ENCODE peak calls at places on chromosomes 6 and 20, in six cellular contexts. M, E, T, N, Z and C are unnamed samples.

GRCh38 chr6:166738778-166739654 is 112.0 kb upstream of the RPS6KA2 start:
- DNase-seq in N (no peak), M (no peak), T (no peak), Z (no peak), E (no peak), C (no peak)

GRCh38 chr20:4488407-4489339 is 233.0 kb upstream of the PRND start:
- DNase-seq in E (no peak), Z (no peak), T (no peak), M (peak), N (no peak), C (no peak)

GRCh38 chr6:52596371-52597028 is 19.6 kb upstream of the TRAM2 start:
- DNase-seq in T (no peak), N (no peak), E (no peak), Z (peak), M (no peak), C (no peak)

GRCh38 chr20:32510601-32511357 is 74.4 kb downstream of the NOL4L start:
- DNase-seq in Z (no peak), T (no peak), M (no peak), E (peak), N (no peak), C (no peak)

GRCh38 chr6:129186988-129187387 is 304.1 kb downstream of the LAMA2 start:
- DNase-seq in N (peak), Z (peak), E (no peak), M (no peak), T (no peak), C (no peak)

GRCh38 chr20:14453259-14453658 is 115.8 kb upstream of the FLRT3 start:
- DNase-seq in M (no peak), E (no peak), N (no peak), Z (no peak), T (no peak), C (no peak)

GRCh38 chr20:4819901-4820300 is 98.2 kb downstream of the PRND start:
- DNase-seq in M (no peak), Z (no peak), T (peak), N (no peak), E (no peak), C (no peak)

GRCh38 chr6:150492507-150492906 is 107.2 kb upstream of the PLEKHG1 start:
- DNase-seq in M (no peak), T (no peak), Z (peak), N (peak), E (no peak), C (no peak)

GRCh38 chr6:92538296-92538695 is 881.1 kb downstream of the EPHA7 start:
- DNase-seq in T (no peak), N (no peak), E (no peak), Z (no peak), M (no peak), C (no peak)

GRCh38 chr6:105273589-105273988 is 93.8 kb upstream of the POPDC3 start:
- DNase-seq in N (no peak), E (peak), M (no peak), Z (no peak), T (no peak), C (no peak)

GRCh38 chr6:43924222-43924702 is 154.3 kb downstream of the VEGFA start:
- DNase-seq in T (peak), Z (peak), N (no peak), E (no peak), M (no peak), C (no peak)

GRCh38 chr6:8017276-8017701 is 46.9 kb downstream of the BLOC1S5 start:
- DNase-seq in Z (no peak), E (no peak), N (no peak), M (no peak), T (no peak), C (no peak)

GRCh38 chr6:47278545-47278944 is 31.2 kb downstream of the TNFRSF21 start:
- DNase-seq in Z (peak), N (no peak), E (no peak), M (peak), T (no peak), C (no peak)

GRCh38 chr6:3293271-3294155 is 34.8 kb downstream of the PSMG4 start:
- DNase-seq in T (peak), M (no peak), Z (no peak), N (no peak), E (no peak), C (no peak)

GRCh38 chr6:88730602-88731001 is 232.8 kb downstream of the RNGTT start:
- DNase-seq in T (no peak), E (no peak), N (no peak), Z (no peak), M (no peak), C (no peak)

GRCh38 chr6:157161912-157162311 is 161.4 kb downstream of the TMEM242 start:
- DNase-seq in N (no peak), Z (no peak), E (no peak), T (no peak), M (no peak), C (no peak)

GRCh38 chr6:91633374-91634184 is 1046.7 kb upstream of the MAP3K7 start:
- DNase-seq in N (no peak), M (no peak), Z (no peak), E (no peak), T (no peak), C (no peak)

GRCh38 chr6:6699741-6700367 is 111.3 kb downstream of the LY86 start:
- DNase-seq in Z (peak), T (peak), M (peak), N (peak), E (no peak), C (no peak)

GRCh38 chr6:28618889-28619555 is 93.3 kb downstream of the GPX5 start:
- DNase-seq in M (no peak), N (no peak), T (no peak), E (no peak), Z (no peak), C (no peak)

GRCh38 chr20:60786686-60787217 is 465.3 kb upstream of the CDH4 start:
- DNase-seq in T (no peak), M (no peak), N (no peak), E (no peak), Z (no peak), C (no peak)

GRCh38 chr6:138461647-138462046 is 37.6 kb downstream of the NHSL1 start:
- DNase-seq in M (no peak), N (no peak), Z (no peak), T (no peak), E (no peak), C (no peak)

GRCh38 chr6:63346217-63346834 is 26.5 kb upstream of the LGSN start:
- DNase-seq in E (no peak), T (no peak), M (no peak), N (no peak), Z (no peak), C (no peak)

GRCh38 chr6:138105446-138105845 is 1.8 kb downstream of the PERP start:
- DNase-seq in M (no peak), Z (no peak), N (no peak), E (no peak), T (no peak), C (no peak)

GRCh38 chr6:55088896-55089295 is 85.4 kb upstream of the HCRTR2 start:
- DNase-seq in T (no peak), M (no peak), Z (no peak), N (no peak), E (no peak), C (no peak)

GRCh38 chr6:93389192-93389591 is 30.2 kb downstream of the EPHA7 start:
- DNase-seq in M (no peak), E (no peak), T (no peak), N (no peak), Z (no peak), C (no peak)

GRCh38 chr6:121439456-121440250 is 4.2 kb downstream of the GJA1 start:
- DNase-seq in T (no peak), Z (no peak), N (no peak), M (no peak), E (no peak), C (no peak)

GRCh38 chr6:45822269-45822812 is 193.3 kb downstream of the CLIC5 start:
- DNase-seq in Z (peak), T (no peak), N (no peak), E (no peak), M (no peak), C (no peak)

GRCh38 chr6:163706688-163707087 is 292.2 kb downstream of the QKI start:
- DNase-seq in Z (no peak), E (no peak), M (no peak), T (no peak), N (no peak), C (no peak)

GRCh38 chr6:20875369-20875963 is 341.2 kb downstream of the CDKAL1 start:
- DNase-seq in M (peak), N (no peak), T (no peak), Z (peak), E (peak), C (no peak)

GRCh38 chr6:79466222-79466834 is 70.9 kb downstream of the LCA5 start:
- DNase-seq in Z (peak), E (no peak), N (peak), M (no peak), T (no peak), C (peak)

GRCh38 chr20:9408422-9409300 is 105.7 kb upstream of the LAMP5 start:
- DNase-seq in T (no peak), E (no peak), N (no peak), Z (no peak), M (no peak), C (no peak)

GRCh38 chr6:81937296-81937937 is 184.9 kb upstream of the TENT5A start:
- DNase-seq in T (no peak), N (peak), Z (no peak), M (no peak), E (no peak), C (no peak)

GRCh38 chr6:154267508-154268106 is 89.0 kb downstream of the IPCEF1 start:
- DNase-seq in E (no peak), M (no peak), T (no peak), Z (no peak), N (no peak), C (no peak)

GRCh38 chr6:123830110-123830509 is 26.4 kb downstream of the NKAIN2 start:
- DNase-seq in Z (no peak), E (no peak), N (no peak), T (no peak), M (no peak), C (no peak)

GRCh38 chr6:168334072-168334471 is 14.5 kb upstream of the DACT2 start:
- DNase-seq in N (no peak), Z (no peak), E (no peak), T (no peak), M (no peak), C (no peak)

GRCh38 chr6:31158140-31158862 is at the start of gene TCF19:
- DNase-seq in T (peak), E (peak), N (peak), Z (peak), M (peak), C (peak)

GRCh38 chr6:20699402-20699801 is 165.1 kb downstream of the CDKAL1 start:
- DNase-seq in T (no peak), N (no peak), Z (no peak), M (no peak), E (no peak), C (no peak)

GRCh38 chr6:20386218-20386617 is 15.5 kb upstream of the E2F3 start:
- DNase-seq in Z (no peak), N (no peak), E (no peak), T (no peak), M (no peak), C (no peak)

GRCh38 chr6:157952751-157953479 is 28.7 kb upstream of the SYNJ2 start:
- DNase-seq in T (no peak), N (no peak), M (no peak), E (no peak), Z (no peak), C (no peak)

GRCh38 chr6:43707269-43707668 is 19.7 kb upstream of the MRPS18A start:
- DNase-seq in M (no peak), Z (no peak), N (no peak), T (no peak), E (no peak), C (no peak)

DNA sequence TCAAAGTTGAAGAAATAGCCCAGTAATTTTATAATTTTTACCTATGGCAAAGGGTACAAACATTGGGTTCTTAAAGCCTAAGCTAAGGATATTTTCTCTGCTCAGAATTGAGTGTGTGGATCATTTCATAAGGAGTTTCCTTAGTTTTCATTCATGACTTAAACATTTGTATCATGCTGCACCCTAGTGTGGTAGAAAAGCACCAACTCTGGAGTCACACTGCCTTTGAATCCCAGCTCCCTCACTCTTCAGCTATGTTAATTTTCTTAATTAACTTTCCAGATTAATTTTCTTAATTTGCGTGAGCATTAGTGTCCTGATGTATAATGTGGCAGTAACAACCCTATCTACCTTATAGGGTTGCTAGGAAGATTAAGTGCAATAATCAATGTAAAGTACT is 31.4 kb downstream of the DSE start:
- DNase-seq in M (no peak), E (no peak), T (no peak), Z (no peak), N (no peak), C (no peak)
- TF ChIP-seq CTCF in M (no peak), E (no peak), T (no peak), Z (no peak), N (no peak), C (peak)

DNA sequence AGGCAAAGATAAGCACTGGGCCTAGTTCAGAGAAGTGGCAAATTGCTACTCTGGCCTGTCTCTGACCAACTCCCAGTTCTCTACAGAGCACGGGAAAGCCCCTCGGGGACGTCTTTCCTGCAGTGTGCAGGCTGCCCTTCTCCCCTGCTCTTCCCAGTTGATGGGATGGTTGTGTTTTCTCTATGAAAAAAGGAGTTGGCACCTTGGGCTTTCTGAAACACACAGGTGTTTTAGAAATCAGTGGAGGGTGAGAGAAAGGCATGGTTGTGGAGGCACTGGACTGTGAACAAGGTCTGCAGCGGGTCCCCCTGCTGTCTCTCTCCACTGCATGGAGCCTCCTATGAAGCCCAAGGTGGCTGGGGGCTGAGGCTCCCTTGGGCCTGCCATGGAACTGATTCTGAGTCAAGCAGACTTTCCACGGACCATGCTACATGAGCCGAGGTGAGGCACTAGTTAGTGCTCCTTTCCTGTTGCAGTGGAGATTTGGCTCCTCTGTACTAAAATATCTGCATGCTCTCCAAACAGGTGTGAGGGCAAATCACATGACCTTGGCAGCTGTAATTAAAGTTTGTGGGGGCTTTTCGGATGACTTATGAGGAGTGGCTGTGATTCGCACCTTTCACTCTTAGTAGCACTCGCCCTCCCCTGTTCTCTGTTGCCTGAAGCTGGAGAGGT is 16.3 kb downstream of the GTSF1L start:
- DNase-seq in M (no peak), N (no peak), E (no peak), T (no peak), Z (no peak), C (peak)
- TF ChIP-seq CTCF in M (no peak), N (no peak), E (no peak), T (no peak), Z (no peak), C (no peak)

DNA sequence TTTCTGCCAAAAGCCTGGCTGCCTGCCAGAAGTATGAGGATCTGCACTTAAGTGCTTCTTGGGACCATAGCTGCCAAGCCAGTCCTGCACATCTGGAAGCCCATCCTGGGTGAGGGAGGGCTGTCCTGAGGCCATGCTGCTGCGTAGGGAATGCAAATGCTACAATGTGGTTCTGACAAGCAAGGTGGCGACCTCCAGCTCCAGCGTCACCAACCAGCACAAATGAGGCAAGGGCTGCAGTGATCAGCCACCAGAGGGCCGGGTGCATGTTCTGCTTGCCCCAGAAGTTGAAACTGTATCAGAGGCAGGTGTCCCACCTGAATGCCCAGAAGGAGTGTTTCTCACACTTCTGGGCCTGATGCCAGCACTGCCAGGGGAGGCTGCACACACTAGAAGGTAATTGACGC is 99.1 kb upstream of the KCNQ5 start:
- DNase-seq in M (no peak), Z (peak), T (no peak), E (peak), N (no peak), C (no peak)
- TF ChIP-seq CTCF in M (no peak), Z (peak), T (no peak), E (peak), N (peak), C (peak)

GRCh38 chr6:70566751-70567382 is at the start of gene SDHAF4:
- DNase-seq in Z (peak), T (peak), N (peak), E (peak), M (peak), C (peak)
- TF ChIP-seq CTCF in Z (no peak), T (no peak), N (no peak), E (no peak), M (peak), C (no peak)

GRCh38 chr6:25469797-25470388 is 182.1 kb upstream of the SCGN start:
- DNase-seq in N (no peak), T (no peak), Z (no peak), M (no peak), E (no peak), C (no peak)
- TF ChIP-seq CTCF in N (peak), T (peak), Z (no peak), M (peak), E (peak), C (no peak)

GRCh38 chr6:29720863-29721262 is 2.4 kb upstream of the HLA-F start:
- DNase-seq in N (peak), M (no peak), T (no peak), E (no peak), Z (no peak), C (no peak)
- TF ChIP-seq CTCF in N (peak), M (no peak), T (no peak), E (no peak), Z (no peak), C (peak)

DNA sequence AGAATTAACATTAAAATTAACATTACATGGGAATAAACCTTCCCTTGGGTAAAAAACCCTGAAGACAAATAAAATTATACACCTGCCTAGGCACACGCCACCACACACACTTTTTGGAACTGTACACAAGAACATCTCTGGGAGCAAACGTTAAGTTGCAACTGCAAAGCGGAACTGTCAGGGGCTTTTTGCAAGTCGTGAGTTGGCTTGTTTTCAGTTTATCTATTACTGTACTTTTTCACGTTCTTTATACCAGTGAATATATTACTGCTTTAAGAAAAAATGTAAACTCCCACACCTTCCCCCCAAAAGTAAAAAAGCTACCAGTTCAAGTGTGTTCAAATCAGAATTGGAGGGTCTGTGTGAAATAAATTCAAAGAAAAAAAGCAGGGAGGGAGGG is 65.5 kb upstream of the NFATC2 start:
- DNase-seq in M (no peak), Z (no peak), N (no peak), T (no peak), E (no peak), C (peak)
- TF ChIP-seq CTCF in M (no peak), Z (no peak), N (no peak), T (no peak), E (no peak), C (no peak)

GRCh38 chr20:61822396-61822795 is 243.3 kb downstream of the TAF4 start:
- DNase-seq in T (no peak), N (no peak), Z (no peak), E (no peak), M (no peak), C (no peak)

GRCh38 chr20:61823242-61823641 is 242.4 kb downstream of the TAF4 start:
- DNase-seq in Z (no peak), T (no peak), N (no peak), M (no peak), E (no peak), C (no peak)

GRCh38 chr20:61819921-61820825 is 245.5 kb downstream of the TAF4 start:
- DNase-seq in E (no peak), T (no peak), Z (no peak), N (no peak), M (no peak), C (no peak)

GRCh38 chr20:61819484-61819846 is 246.2 kb downstream of the TAF4 start:
- DNase-seq in M (no peak), E (no peak), T (no peak), N (no peak), Z (no peak), C (no peak)

DNA sequence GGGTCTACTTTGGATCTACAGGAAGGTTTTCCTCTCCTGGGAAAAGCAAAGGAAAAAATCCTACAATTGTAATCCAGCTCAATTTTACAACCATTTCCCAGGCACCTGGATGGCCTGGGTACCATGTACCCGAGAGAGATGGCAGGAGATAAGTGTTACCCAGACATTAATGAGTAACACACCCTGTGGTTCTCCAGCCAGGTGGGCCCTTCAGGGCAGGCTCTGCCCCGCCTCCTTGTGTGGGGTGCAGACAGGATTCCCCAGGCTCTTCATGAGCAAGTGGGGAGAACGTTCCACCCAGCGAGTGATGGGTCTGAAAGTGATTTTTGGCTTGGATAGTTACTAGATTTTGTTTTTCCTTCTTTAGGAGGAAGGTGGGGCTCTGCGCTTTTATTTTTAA is 244.0 kb downstream of the TAF4 start:
- DNase-seq in Z (no peak), M (no peak), T (no peak), E (no peak), N (no peak), C (no peak)
- TF ChIP-seq CTCF in Z (no peak), M (no peak), T (no peak), E (no peak), N (no peak), C (no peak)